ENCODE peak calls at places on chromosome 14, in seven cellular contexts. B is HepG2, D is NT2/D1, T is HCT116, C is K562, M is H1, A is GM12878. F is an unnamed sample.

GRCh38 chr14:95527392-95528002 is 7.4 kb upstream of the GLRX5 start:
- DNase-seq in B (peak), A (no peak), M (no peak), C (no peak), T (no peak), D (no peak), F (peak)

GRCh38 chr14:61569783-61570182 is 125.5 kb upstream of the HIF1A start:
- DNase-seq in C (no peak), T (no peak), B (peak), D (no peak), A (no peak), M (no peak), F (no peak)

GRCh38 chr14:28101992-28102391 is 664.6 kb upstream of the FOXG1 start:
- DNase-seq in M (no peak), T (no peak), B (no peak), A (no peak), C (no peak), D (no peak), F (peak)

GRCh38 chr14:56145965-56146364 is 27.8 kb downstream of the PELI2 start:
- DNase-seq in T (no peak), B (no peak), A (no peak), C (no peak), M (no peak), D (no peak), F (no peak)

GRCh38 chr14:35403085-35403396 is 1.5 kb downstream of the NFKBIA start:
- DNase-seq in A (no peak), B (no peak), T (no peak), C (no peak), M (no peak), D (no peak), F (no peak)

GRCh38 chr14:105939810-105940508 is 413.6 kb downstream of the TMEM121 start:
- DNase-seq in A (no peak), T (no peak), B (no peak), M (no peak), C (no peak), D (no peak), F (no peak)

GRCh38 chr14:22646570-22647254 is 2.6 kb upstream of the OR6J1 start:
- DNase-seq in C (no peak), D (no peak), B (no peak), T (no peak), A (no peak), M (no peak), F (no peak)

GRCh38 chr14:31207287-31207745 is 277 bp downstream of the HECTD1 start:
- DNase-seq in A (no peak), T (no peak), D (no peak), C (no peak), B (no peak), M (no peak), F (no peak)

GRCh38 chr14:104677506-104678332 is 11.7 kb upstream of the INF2 start:
- DNase-seq in B (no peak), D (no peak), T (no peak), C (peak), M (no peak), A (no peak), F (no peak)

GRCh38 chr14:64502476-64503183 is 1.0 kb downstream of the ZBTB25 start:
- DNase-seq in B (no peak), A (no peak), M (no peak), C (no peak), T (no peak), D (no peak), F (no peak)

GRCh38 chr14:62428429-62429203 is 616.6 kb downstream of the KCNH5 start:
- DNase-seq in A (no peak), M (no peak), C (no peak), T (no peak), B (no peak), D (no peak), F (no peak)

GRCh38 chr14:55077155-55077554 is 25.7 kb downstream of the MAPK1IP1L start:
- DNase-seq in D (no peak), M (no peak), C (no peak), T (peak), B (peak), A (no peak), F (no peak)

GRCh38 chr14:35631071-35631805 is 97.3 kb downstream of the INSM2 start:
- DNase-seq in D (no peak), C (no peak), M (no peak), A (no peak), T (no peak), B (no peak), F (no peak)

GRCh38 chr14:69043598-69044267 is 64.6 kb upstream of the ACTN1 start:
- DNase-seq in T (no peak), B (no peak), D (no peak), C (no peak), M (no peak), A (no peak), F (no peak)

GRCh38 chr14:77458249-77458950 is 507 bp downstream of the AHSA1 start:
- DNase-seq in B (peak), M (no peak), T (no peak), C (peak), D (peak), A (no peak), F (peak)

GRCh38 chr14:106578479-106578878 is 1052.1 kb downstream of the TMEM121 start:
- DNase-seq in A (no peak), T (no peak), B (no peak), D (no peak), M (no peak), C (no peak), F (no peak)

GRCh38 chr14:104216457-104216856 is 78.1 kb downstream of the KIF26A start:
- DNase-seq in A (no peak), B (no peak), C (no peak), D (no peak), T (no peak), M (no peak), F (no peak)

GRCh38 chr14:64726585-64726890 is 22.3 kb downstream of the PLEKHG3 start:
- DNase-seq in D (no peak), C (no peak), T (peak), A (no peak), B (no peak), M (no peak), F (no peak)

GRCh38 chr14:73237219-73237785 is at the start of gene PAPLN:
- DNase-seq in M (no peak), A (no peak), B (no peak), T (peak), D (no peak), C (peak), F (peak)

GRCh38 chr14:59311723-59312122 is 123.3 kb downstream of the DAAM1 start:
- DNase-seq in T (no peak), M (no peak), D (no peak), A (no peak), B (no peak), C (no peak), F (no peak)

GRCh38 chr14:105299654-105300541 is 903 bp downstream of the BRF1 start:
- DNase-seq in B (no peak), D (no peak), T (no peak), A (no peak), M (no peak), C (no peak), F (peak)

GRCh38 chr14:71682337-71682736 is 249.9 kb upstream of the RGS6 start:
- DNase-seq in M (no peak), C (no peak), B (no peak), T (no peak), A (no peak), D (no peak), F (no peak)

GRCh38 chr14:79598339-79598738 is 613.0 kb downstream of the DIO2 start:
- DNase-seq in C (no peak), M (no peak), B (no peak), A (no peak), T (no peak), D (no peak), F (no peak)

GRCh38 chr14:90820958-90821357 is 4.7 kb upstream of the TTC7B start:
- DNase-seq in D (no peak), T (no peak), B (no peak), A (no peak), M (no peak), C (no peak), F (no peak)

GRCh38 chr14:20512139-20512905 is 7.0 kb downstream of the RNASE10 start:
- DNase-seq in A (no peak), C (no peak), M (no peak), D (no peak), B (no peak), T (no peak), F (no peak)

GRCh38 chr14:86013663-86014062 is 483.7 kb downstream of the FLRT2 start:
- DNase-seq in C (no peak), D (no peak), A (no peak), M (no peak), T (no peak), B (peak), F (no peak)

GRCh38 chr14:69858801-69859200 is 20.4 kb upstream of the SMOC1 start:
- DNase-seq in B (no peak), M (no peak), A (no peak), T (no peak), D (no peak), C (no peak), F (no peak)

GRCh38 chr14:23321572-23322547 is 603 bp downstream of the PABPN1 start:
- DNase-seq in B (peak), M (no peak), C (peak), A (no peak), T (no peak), D (no peak), F (peak)

GRCh38 chr14:62897057-62897456 is 148.2 kb downstream of the KCNH5 start:
- DNase-seq in C (no peak), T (no peak), M (no peak), B (no peak), A (no peak), D (no peak), F (peak)

GRCh38 chr14:33754264-33754663 is 196.6 kb downstream of the EGLN3 start:
- DNase-seq in C (no peak), M (no peak), B (no peak), A (no peak), T (no peak), D (peak), F (no peak)

GRCh38 chr14:45041641-45042040 is 42.3 kb upstream of the PRPF39 start:
- DNase-seq in B (no peak), D (no peak), M (no peak), C (no peak), T (no peak), A (no peak), F (no peak)

GRCh38 chr14:45253754-45254300 is 825 bp upstream of the MIS18BP1 start:
- DNase-seq in C (no peak), B (no peak), T (peak), M (no peak), D (no peak), A (no peak), F (no peak)

DNA sequence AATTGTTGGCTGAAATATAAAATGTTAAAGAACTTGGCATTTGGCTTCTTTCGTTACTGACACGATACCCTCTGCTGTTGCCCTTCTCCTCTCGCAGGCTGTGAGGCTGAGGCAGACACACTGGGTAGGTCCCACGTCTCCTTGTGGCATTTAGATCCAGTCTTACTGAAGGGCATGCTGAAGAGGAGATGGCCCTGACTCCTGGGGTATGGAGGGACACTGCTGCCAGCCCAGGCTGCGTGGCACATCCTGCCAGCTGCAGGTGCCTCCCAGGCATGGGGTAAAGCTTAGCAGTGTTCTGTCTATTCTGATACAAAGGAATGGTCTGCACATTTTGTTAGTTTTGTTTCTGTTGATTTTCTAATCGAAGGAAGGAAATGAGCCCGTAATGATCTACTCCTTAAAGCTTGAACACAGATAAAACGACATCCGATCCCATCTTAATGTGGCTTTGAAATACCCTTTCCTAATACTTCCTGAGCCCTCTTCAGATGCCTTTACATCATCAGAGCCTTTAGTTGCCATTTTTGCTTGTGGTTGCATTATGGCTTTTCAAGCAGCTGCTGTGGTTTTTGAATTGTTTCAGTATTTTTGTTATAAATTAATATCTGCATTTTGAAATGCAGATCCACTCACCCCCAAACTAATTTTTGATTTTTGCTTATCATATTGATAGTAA is 61.1 kb downstream of the WDR20 start:
- DNase-seq in B (no peak), M (no peak), A (no peak), T (no peak), C (no peak), D (no peak), F (no peak)
- TF ChIP-seq YY1 in B (no peak), M (no peak), A (no peak), T (no peak), C (no peak), D (no peak), F (no peak)

GRCh38 chr14:100857923-100858837 is 32.3 kb downstream of the MEG3 start:
- DNase-seq in T (no peak), M (no peak), C (no peak), D (no peak), A (no peak), B (no peak), F (peak)
- TF ChIP-seq YY1 in T (no peak), M (no peak), C (no peak), D (no peak), A (no peak), B (no peak), F (no peak)

GRCh38 chr14:38721822-38722431 is 381.1 kb downstream of the SEC23A start:
- DNase-seq in B (peak), M (peak), A (peak), T (peak), D (peak), C (peak), F (peak)
- TF ChIP-seq YY1 in B (no peak), M (no peak), A (no peak), T (no peak), D (no peak), C (no peak), F (no peak)

DNA sequence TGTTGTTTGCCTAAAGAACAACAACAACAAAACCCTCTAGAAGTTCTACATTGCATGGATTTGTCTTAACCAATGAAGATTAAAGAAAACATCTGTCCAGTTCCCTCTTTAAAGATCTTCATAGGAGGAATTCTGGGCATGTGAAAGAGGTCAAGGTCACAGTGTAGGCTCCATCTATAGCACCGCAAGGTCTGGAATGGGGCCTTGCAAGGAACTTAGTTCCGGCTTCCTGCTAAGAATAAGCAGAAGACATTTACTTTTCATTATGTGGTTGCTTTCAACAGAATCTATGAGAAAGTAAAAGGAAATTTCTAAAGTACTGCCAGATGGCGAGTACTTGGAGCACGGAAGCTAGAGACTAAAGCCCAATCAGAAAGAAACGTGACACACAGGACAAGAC is 57.2 kb upstream of the GNPNAT1 start:
- DNase-seq in B (no peak), T (no peak), A (no peak), M (no peak), D (no peak), C (no peak), F (no peak)
- TF ChIP-seq YY1 in B (no peak), T (no peak), A (no peak), M (no peak), D (no peak), C (no peak), F (no peak)

F was measured in SK-N-SH.